ENCODE peak calls at places on chromosomes 11 and 22, in six cellular contexts. One of them, this sample, is unnamed.
A peak's percentile ranks its signal among the peaks of the same experiment; 100 is the strongest.

GRCh38 chr11:119664063-119664572 is 64.9 kb downstream of the NECTIN1 start:
- DNase-seq in H1: no peak
- DNase-seq in HCT116: no peak
- DNase-seq in K562: no peak
- DNase-seq in HepG2: peak; percentile 89
- DNase-seq in GM12878: no peak
- DNase-seq in this sample: no peak

GRCh38 chr11:77512092-77512491 is 38.2 kb upstream of the PAK1 start:
- DNase-seq in H1: no peak
- DNase-seq in HCT116: no peak
- DNase-seq in K562: no peak
- DNase-seq in HepG2: no peak
- DNase-seq in GM12878: no peak
- DNase-seq in this sample: no peak

GRCh38 chr11:109849946-109850345 is 243.2 kb upstream of the ZC3H12C start:
- DNase-seq in H1: no peak
- DNase-seq in HCT116: no peak
- DNase-seq in K562: no peak
- DNase-seq in HepG2: no peak
- DNase-seq in GM12878: no peak
- DNase-seq in this sample: no peak

GRCh38 chr11:11207428-11207827 is 145.6 kb downstream of the CSNK2A3 start:
- DNase-seq in H1: no peak
- DNase-seq in HCT116: no peak
- DNase-seq in K562: no peak
- DNase-seq in HepG2: no peak
- DNase-seq in GM12878: no peak
- DNase-seq in this sample: no peak

GRCh38 chr11:79082920-79083319 is 357.9 kb downstream of the TENM4 start:
- DNase-seq in H1: no peak
- DNase-seq in HCT116: no peak
- DNase-seq in K562: no peak
- DNase-seq in HepG2: no peak
- DNase-seq in GM12878: no peak
- DNase-seq in this sample: no peak

GRCh38 chr22:39176067-39176621 is 23.7 kb upstream of the CBX7 start:
- DNase-seq in H1: no peak
- DNase-seq in HCT116: no peak
- DNase-seq in K562: no peak
- DNase-seq in HepG2: peak; percentile 72
- DNase-seq in GM12878: no peak
- DNase-seq in this sample: no peak

GRCh38 chr11:32421992-32422391 is 13.3 kb downstream of the WT1 start:
- DNase-seq in H1: no peak
- DNase-seq in HCT116: no peak
- DNase-seq in K562: no peak
- DNase-seq in HepG2: no peak
- DNase-seq in GM12878: no peak
- DNase-seq in this sample: no peak

GRCh38 chr22:32926600-32926999 is 125.1 kb downstream of the TIMP3 start:
- DNase-seq in H1: no peak
- DNase-seq in HCT116: peak; percentile 21
- DNase-seq in K562: peak; percentile 48
- DNase-seq in HepG2: peak; percentile 44
- DNase-seq in GM12878: no peak
- DNase-seq in this sample: no peak

GRCh38 chr22:48665286-48666010 is 1162.2 kb downstream of the BRD1 start:
- DNase-seq in H1: no peak
- DNase-seq in HCT116: no peak
- DNase-seq in K562: no peak
- DNase-seq in HepG2: no peak
- DNase-seq in GM12878: no peak
- DNase-seq in this sample: no peak

GRCh38 chr11:76947790-76948189 is 86.4 kb upstream of the B3GNT6 start:
- DNase-seq in H1: no peak
- DNase-seq in HCT116: no peak
- DNase-seq in K562: no peak
- DNase-seq in HepG2: no peak
- DNase-seq in GM12878: no peak
- DNase-seq in this sample: no peak

GRCh38 chr22:35426801-35427140 is 26.8 kb downstream of the MCM5 start:
- DNase-seq in H1: no peak
- DNase-seq in HCT116: no peak
- DNase-seq in K562: no peak
- DNase-seq in HepG2: no peak
- DNase-seq in GM12878: no peak
- DNase-seq in this sample: no peak

GRCh38 chr11:62547691-62548281 is 1.2 kb upstream of the AHNAK start:
- DNase-seq in H1: no peak
- DNase-seq in HCT116: no peak
- DNase-seq in K562: no peak
- DNase-seq in HepG2: peak; percentile 81
- DNase-seq in GM12878: no peak
- DNase-seq in this sample: no peak

GRCh38 chr11:112961146-112961668 is at the start of gene NCAM1:
- DNase-seq in H1: peak; percentile 88
- DNase-seq in HCT116: peak; percentile 67
- DNase-seq in K562: peak; percentile 10
- DNase-seq in HepG2: peak; percentile 19
- DNase-seq in GM12878: no peak
- DNase-seq in this sample: peak; percentile 93

GRCh38 chr11:134573857-134574256 is 161.8 kb upstream of the B3GAT1 start:
- DNase-seq in H1: no peak
- DNase-seq in HCT116: no peak
- DNase-seq in K562: no peak
- DNase-seq in HepG2: no peak
- DNase-seq in GM12878: no peak
- DNase-seq in this sample: no peak

DNA sequence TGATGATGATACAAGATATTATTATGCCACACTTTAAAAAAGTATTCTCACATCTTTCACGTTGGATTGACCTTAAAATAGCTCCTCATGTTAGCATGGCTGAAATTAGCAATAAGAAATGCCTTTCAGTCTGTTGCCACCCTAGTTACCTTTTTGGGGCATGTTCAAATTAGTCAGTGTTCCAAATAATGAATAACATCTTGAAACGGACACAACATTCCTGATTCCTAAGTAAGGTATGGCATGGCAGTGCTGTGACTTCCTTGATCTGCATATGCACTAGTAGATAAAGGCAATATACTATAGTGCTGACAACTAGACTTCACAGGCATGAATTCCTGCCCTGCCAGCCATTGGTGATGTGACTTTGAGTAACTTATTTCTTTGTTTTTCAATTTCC is 914.5 kb downstream of the METTL15 start:
- DNase-seq in H1: no peak
- DNase-seq in HCT116: no peak
- DNase-seq in K562: no peak
- DNase-seq in HepG2: no peak
- DNase-seq in GM12878: no peak
- DNase-seq in this sample: no peak
- TF ChIP-seq ZNF274 in H1: no peak
- TF ChIP-seq ZNF274 in HCT116: no peak
- TF ChIP-seq ZNF274 in K562: no peak
- TF ChIP-seq ZNF274 in HepG2: no peak
- TF ChIP-seq ZNF274 in GM12878: no peak
- TF ChIP-seq ZNF274 in this sample: no peak

GRCh38 chr11:66068154-66068821 is 1.8 kb upstream of the PACS1 start:
- DNase-seq in H1: peak; percentile 68
- DNase-seq in HCT116: peak; percentile 42
- DNase-seq in K562: peak; percentile 81
- DNase-seq in HepG2: peak; percentile 57
- DNase-seq in GM12878: no peak
- DNase-seq in this sample: peak; percentile 54
- TF ChIP-seq ZNF274 in H1: no peak
- TF ChIP-seq ZNF274 in HCT116: no peak
- TF ChIP-seq ZNF274 in K562: no peak
- TF ChIP-seq ZNF274 in HepG2: no peak
- TF ChIP-seq ZNF274 in GM12878: no peak
- TF ChIP-seq ZNF274 in this sample: no peak

GRCh38 chr22:50461979-50462540 is 12.8 kb downstream of the SBF1 start:
- DNase-seq in H1: no peak
- DNase-seq in HCT116: no peak
- DNase-seq in K562: no peak
- DNase-seq in HepG2: no peak
- DNase-seq in GM12878: no peak
- DNase-seq in this sample: no peak

GRCh38 chr22:50460942-50461341 is 13.9 kb downstream of the SBF1 start:
- DNase-seq in H1: no peak
- DNase-seq in HCT116: no peak
- DNase-seq in K562: no peak
- DNase-seq in HepG2: no peak
- DNase-seq in GM12878: no peak
- DNase-seq in this sample: no peak

GRCh38 chr22:50461536-50461935 is 13.3 kb downstream of the SBF1 start:
- DNase-seq in H1: no peak
- DNase-seq in HCT116: no peak
- DNase-seq in K562: no peak
- DNase-seq in HepG2: no peak
- DNase-seq in GM12878: no peak
- DNase-seq in this sample: no peak

GRCh38 chr22:50459016-50459415 is 15.8 kb downstream of the SBF1 start:
- DNase-seq in H1: no peak
- DNase-seq in HCT116: no peak
- DNase-seq in K562: no peak
- DNase-seq in HepG2: no peak
- DNase-seq in GM12878: no peak
- DNase-seq in this sample: no peak

GRCh38 chr22:50459443-50460140 is 15.2 kb downstream of the SBF1 start:
- DNase-seq in H1: no peak
- DNase-seq in HCT116: no peak
- DNase-seq in K562: no peak
- DNase-seq in HepG2: no peak
- DNase-seq in GM12878: no peak
- DNase-seq in this sample: no peak
- TF ChIP-seq ZNF274 in H1: no peak
- TF ChIP-seq ZNF274 in HCT116: no peak
- TF ChIP-seq ZNF274 in K562: no peak
- TF ChIP-seq ZNF274 in HepG2: no peak
- TF ChIP-seq ZNF274 in GM12878: no peak
- TF ChIP-seq ZNF274 in this sample: no peak

GRCh38 chr11:45534132-45534531 is 131.3 kb downstream of the CHST1 start:
- DNase-seq in H1: no peak
- DNase-seq in HCT116: no peak
- DNase-seq in K562: no peak
- DNase-seq in HepG2: no peak
- DNase-seq in GM12878: no peak
- DNase-seq in this sample: no peak

GRCh38 chr11:45538939-45539338 is 126.5 kb downstream of the CHST1 start:
- DNase-seq in H1: no peak
- DNase-seq in HCT116: no peak
- DNase-seq in K562: no peak
- DNase-seq in HepG2: no peak
- DNase-seq in GM12878: no peak
- DNase-seq in this sample: no peak

GRCh38 chr11:45535033-45535432 is 130.4 kb downstream of the CHST1 start:
- DNase-seq in H1: no peak
- DNase-seq in HCT116: no peak
- DNase-seq in K562: no peak
- DNase-seq in HepG2: no peak
- DNase-seq in GM12878: no peak
- DNase-seq in this sample: no peak

GRCh38 chr11:45538363-45538762 is 127.1 kb downstream of the CHST1 start:
- DNase-seq in H1: no peak
- DNase-seq in HCT116: no peak
- DNase-seq in K562: no peak
- DNase-seq in HepG2: no peak
- DNase-seq in GM12878: no peak
- DNase-seq in this sample: no peak

GRCh38 chr11:45537617-45538016 is 127.8 kb downstream of the CHST1 start:
- DNase-seq in H1: no peak
- DNase-seq in HCT116: no peak
- DNase-seq in K562: no peak
- DNase-seq in HepG2: no peak
- DNase-seq in GM12878: no peak
- DNase-seq in this sample: no peak
- TF ChIP-seq ZNF274 in H1: no peak
- TF ChIP-seq ZNF274 in HCT116: no peak
- TF ChIP-seq ZNF274 in K562: no peak
- TF ChIP-seq ZNF274 in HepG2: no peak
- TF ChIP-seq ZNF274 in GM12878: no peak
- TF ChIP-seq ZNF274 in this sample: no peak

DNA sequence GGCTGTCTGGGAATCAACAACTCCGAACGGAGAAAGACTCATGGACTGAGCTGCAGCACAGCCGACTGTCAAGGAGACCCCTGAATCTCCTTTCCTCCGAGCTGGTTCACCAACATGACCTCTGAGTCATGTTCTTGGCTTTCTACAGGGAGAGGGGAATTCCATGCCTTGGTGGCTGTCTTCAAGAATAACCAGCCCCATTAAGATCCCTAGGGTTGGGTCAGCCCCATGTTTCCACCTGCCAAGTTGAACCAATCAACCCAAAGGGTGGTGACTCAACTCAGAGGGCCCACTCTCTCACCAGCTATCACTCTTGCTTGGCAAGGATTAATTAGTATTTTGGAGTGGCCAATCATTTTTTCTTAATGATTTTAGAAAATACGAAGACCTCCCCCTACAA is 28.3 kb upstream of the IGSF22 start:
- DNase-seq in H1: no peak
- DNase-seq in HCT116: no peak
- DNase-seq in K562: no peak
- DNase-seq in HepG2: no peak
- DNase-seq in GM12878: no peak
- DNase-seq in this sample: no peak
- TF ChIP-seq ZNF274 in H1: no peak
- TF ChIP-seq ZNF274 in HCT116: no peak
- TF ChIP-seq ZNF274 in K562: no peak
- TF ChIP-seq ZNF274 in HepG2: no peak
- TF ChIP-seq ZNF274 in GM12878: no peak
- TF ChIP-seq ZNF274 in this sample: no peak

This sample was measured in NT2/D1.